ENCODE peak calls at places on chromosomes 16 and 17, in six cellular contexts. L is NB4, E is GM12878, G is A549, D is HepG2, F is K562. I is an unnamed sample.
A peak's percentile ranks its signal among the peaks of the same experiment; 100 is the strongest.

GRCh38 chr17:15351925-15352324 is 10.5 kb upstream of the TEKT3 start:
- DNase-seq in D (no peak), G (peak; percentile 76), L (peak; percentile 37), F (no peak), E (no peak), I (no peak)

GRCh38 chr17:57626520-57627210 is 118.4 kb downstream of the CCDC182 start:
- DNase-seq in D (peak; percentile 21), G (no peak), L (no peak), F (no peak), E (no peak), I (no peak)

GRCh38 chr17:44257815-44258750 is 9.9 kb downstream of the SLC4A1 start:
- DNase-seq in F (no peak), G (no peak), E (no peak), L (no peak), D (no peak), I (no peak)

GRCh38 chr17:49699967-49700575 is 7.7 kb downstream of the SLC35B1 start:
- DNase-seq in D (no peak), E (no peak), G (no peak), F (no peak), L (no peak), I (no peak)

GRCh38 chr17:7363311-7363710 is 8.4 kb downstream of the TMEM95 start:
- DNase-seq in L (no peak), F (no peak), G (peak; percentile 52), E (no peak), D (peak; percentile 69), I (no peak)

GRCh38 chr17:28760987-28761562 is 17.3 kb downstream of the TRAF4 start:
- DNase-seq in E (no peak), G (no peak), D (no peak), L (peak; percentile 72), F (no peak), I (peak; percentile 65)

GRCh38 chr17:27793168-27793905 is 7.0 kb downstream of the NOS2 start:
- DNase-seq in D (no peak), G (no peak), F (peak; percentile 68), L (no peak), E (no peak), I (no peak)

GRCh38 chr17:6347776-6348175 is 87.1 kb downstream of the AIPL1 start:
- DNase-seq in F (no peak), G (no peak), D (no peak), L (no peak), E (no peak), I (no peak)

GRCh38 chr17:252456-252855 is 71.0 kb upstream of the DOC2B start:
- DNase-seq in L (no peak), D (no peak), G (no peak), E (no peak), F (no peak), I (no peak)

GRCh38 chr17:61208301-61209098 is 191.1 kb upstream of the TBX2 start:
- DNase-seq in F (no peak), E (no peak), D (no peak), G (peak; percentile 25), L (no peak), I (no peak)

GRCh38 chr17:40014375-40014980 is 762 bp upstream of the CSF3 start:
- DNase-seq in D (peak; percentile 40), F (no peak), L (no peak), E (no peak), G (no peak), I (peak; percentile 71)

GRCh38 chr17:55689672-55690071 is 33.0 kb downstream of the TMEM100 start:
- DNase-seq in F (no peak), E (no peak), L (no peak), D (no peak), G (no peak), I (no peak)

GRCh38 chr17:77893144-77894044 is 65.1 kb upstream of the TNRC6C start:
- DNase-seq in E (no peak), F (no peak), G (no peak), L (no peak), D (no peak), I (no peak)

GRCh38 chr17:5702951-5703510 is 118.7 kb upstream of the NLRP1 start:
- DNase-seq in D (no peak), G (no peak), F (no peak), L (no peak), E (no peak), I (no peak)

GRCh38 chr17:60971515-60972369 is 294.1 kb downstream of the BCAS3 start:
- DNase-seq in E (peak; percentile 4), L (peak; percentile 58), G (peak; percentile 73), F (peak; percentile 22), D (peak; percentile 56), I (peak; percentile 56)

GRCh38 chr16:14011006-14011405 is 60.1 kb upstream of the MRTFB start:
- DNase-seq in G (no peak), E (no peak), D (no peak), F (no peak), L (no peak), I (no peak)

GRCh38 chr16:73368715-73369114 is 320.8 kb upstream of the ZFHX3 start:
- DNase-seq in G (no peak), F (no peak), L (no peak), D (no peak), E (no peak), I (no peak)

GRCh38 chr16:89246903-89247733 is 29.6 kb downstream of the ZNF778 start:
- DNase-seq in F (peak; percentile 100), G (peak; percentile 91), E (peak; percentile 11), D (peak; percentile 85), L (peak; percentile 86), I (peak; percentile 62)

GRCh38 chr16:23900480-23901177 is 64.8 kb downstream of the PRKCB start:
- DNase-seq in F (peak; percentile 43), L (peak; percentile 34), E (no peak), G (no peak), D (no peak), I (no peak)

GRCh38 chr16:23902223-23903000 is 66.6 kb downstream of the PRKCB start:
- DNase-seq in F (peak; percentile 30), G (no peak), D (no peak), E (no peak), L (peak; percentile 36), I (no peak)

GRCh38 chr16:23903001-23903414 is 67.2 kb downstream of the PRKCB start:
- DNase-seq in E (no peak), L (peak; percentile 65), F (peak; percentile 29), D (no peak), G (peak; percentile 46), I (no peak)

GRCh38 chr16:23899869-23900268 is 64.1 kb downstream of the PRKCB start:
- DNase-seq in F (no peak), E (no peak), L (no peak), G (no peak), D (no peak), I (no peak)

DNA sequence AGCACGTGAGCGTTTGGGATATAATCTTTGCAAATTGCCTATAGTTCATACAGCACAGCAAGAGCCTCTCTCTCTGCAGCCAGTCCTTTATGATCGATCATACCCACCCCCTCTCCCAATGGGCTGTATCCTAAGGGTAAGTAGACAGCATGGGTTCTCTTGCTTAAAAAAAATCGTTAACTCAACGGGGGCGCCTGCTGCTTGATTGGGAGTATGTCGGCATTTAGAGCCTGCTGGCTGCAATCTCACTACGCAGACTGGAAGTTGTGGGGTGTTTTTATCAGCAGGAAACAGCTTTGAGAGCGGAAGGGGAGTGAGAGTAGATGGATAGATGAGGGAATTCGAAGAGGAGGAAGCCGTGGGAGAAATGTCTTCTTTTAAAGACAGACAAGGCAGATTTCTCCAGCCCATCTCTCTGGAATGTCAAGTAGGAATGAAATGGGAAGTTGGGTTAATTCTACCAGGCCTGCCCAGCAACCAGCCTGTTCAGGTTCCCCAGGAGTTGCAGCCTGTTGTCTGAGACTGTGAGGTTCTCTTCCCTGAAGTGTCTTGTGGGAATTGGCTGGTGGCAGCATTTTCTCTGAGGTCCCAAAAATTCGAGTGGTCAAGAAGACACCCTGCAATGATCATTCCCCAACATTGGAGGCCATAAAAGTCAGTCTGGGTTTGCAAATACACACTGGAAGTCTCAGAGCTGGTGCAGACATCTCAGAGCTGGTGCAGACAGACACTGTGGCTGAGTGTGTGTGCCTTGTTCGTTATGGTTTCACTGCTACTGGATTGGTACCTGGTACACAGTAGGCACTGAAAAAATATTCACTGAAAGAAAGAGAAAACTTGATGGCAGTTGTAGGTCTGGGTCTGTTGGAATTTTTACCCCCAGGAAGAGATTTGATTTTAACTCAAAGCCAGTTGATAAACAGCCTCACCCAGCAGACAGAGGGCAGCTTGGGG is 65.7 kb downstream of the PRKCB start:
- DNase-seq in D (no peak), L (peak; percentile 90), F (peak; percentile 83), E (no peak), G (no peak), I (peak; percentile 80)
- H3K4me3 ChIP-seq in D (no peak overlapping the region), L (peak overlapping the region; percentile 27), F (peak overlapping the region; percentile 24), E (no peak overlapping the region), G (no peak overlapping the region), I (no peak overlapping the region)

DNA sequence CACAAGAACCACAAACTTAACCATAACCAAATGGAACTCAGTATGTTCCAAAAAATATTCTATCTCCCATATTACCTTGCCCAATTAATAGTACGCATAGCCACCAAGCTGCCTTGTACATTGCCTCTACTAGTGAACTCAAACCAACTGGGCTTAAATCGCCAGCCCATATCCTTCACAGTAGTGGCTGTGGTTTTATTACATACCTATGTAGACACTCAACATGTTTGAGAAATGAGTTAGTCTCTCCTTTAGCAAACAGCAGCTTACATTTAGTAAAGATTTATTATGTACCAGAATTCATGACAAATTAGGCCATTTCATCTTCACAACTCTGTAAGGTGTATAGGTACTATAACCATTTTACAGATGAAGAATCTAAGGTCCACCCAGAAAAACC is 41.4 kb downstream of the GRB2 start:
- DNase-seq in F (no peak), G (no peak), L (no peak), E (no peak), D (no peak), I (no peak)
- TF ChIP-seq MYC in F (no peak), G (no peak), L (no peak), E (no peak), D (no peak), I (no peak)

DNA sequence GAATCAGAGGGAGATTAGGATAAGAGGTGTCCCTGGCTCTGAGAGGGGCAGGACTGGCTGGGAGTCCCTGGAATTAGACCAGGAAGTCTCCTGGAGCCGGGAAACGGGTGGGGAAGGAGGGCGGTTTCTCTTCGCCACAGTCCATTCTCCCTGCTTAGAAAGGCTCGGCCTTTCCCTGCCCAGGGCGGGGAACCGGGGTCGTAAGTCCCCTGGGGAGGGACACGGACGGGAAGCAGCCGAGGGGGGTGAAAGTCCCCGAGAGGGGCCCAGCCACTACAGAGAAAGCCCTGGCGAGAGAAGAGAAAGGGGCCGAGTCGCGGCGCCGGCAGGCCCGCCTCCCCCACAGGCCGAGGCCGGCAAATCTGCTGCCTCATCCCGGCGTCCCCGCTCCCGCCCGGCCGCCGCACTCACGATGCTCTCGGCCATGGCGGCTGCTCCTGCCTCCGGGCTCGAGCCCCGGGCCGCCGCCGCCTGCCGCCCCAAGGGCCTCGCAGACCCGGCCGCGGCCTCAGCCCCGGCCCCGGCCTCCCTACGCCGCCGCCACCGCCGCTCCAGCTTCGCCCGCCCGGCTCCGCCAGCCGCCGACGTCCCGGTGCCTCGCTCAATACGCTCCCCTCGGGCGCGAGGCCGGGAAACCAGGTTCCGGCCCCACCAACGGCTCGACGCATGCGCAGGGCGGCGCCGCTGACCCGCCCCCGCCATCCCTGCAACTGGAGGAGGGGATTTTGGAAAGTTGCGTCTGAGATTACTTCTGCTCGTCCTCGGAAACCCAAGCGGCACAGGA is at the start of the genes NPLOC4 and TSPAN10:
- DNase-seq in E (peak; percentile 49), G (peak; percentile 91), F (peak; percentile 98), L (peak; percentile 86), D (peak; percentile 71), I (peak; percentile 80)
- H3K4me3 ChIP-seq in E (peak within 1 kb of the TSS; percentile 90), G (peak within 1 kb of the TSS; percentile 79), F (peak within 1 kb of the TSS; percentile 69), L (peak within 1 kb of the TSS; percentile 95), D (peak within 1 kb of the TSS; percentile 89), I (peak within 1 kb of the TSS; percentile 91)

DNA sequence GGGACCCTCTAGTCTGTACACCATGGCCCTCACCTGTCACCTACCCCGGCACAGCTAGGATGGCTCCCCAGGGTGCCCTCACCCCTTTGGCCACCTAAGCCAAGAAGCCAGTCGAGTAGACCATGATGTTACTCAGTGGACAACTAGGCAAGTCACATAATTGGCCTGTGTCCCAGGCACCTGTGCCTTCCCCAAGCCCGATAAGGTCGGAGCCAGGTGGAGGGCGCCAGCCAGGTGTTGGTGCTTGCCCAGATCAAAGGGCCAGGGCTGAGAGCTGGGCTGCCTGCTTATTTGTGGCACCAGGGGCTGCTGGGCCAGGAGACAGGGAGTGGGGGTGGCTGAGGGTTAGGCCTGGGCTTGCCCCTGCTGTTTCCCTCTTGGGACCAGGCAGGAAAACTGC is 16.8 kb downstream of the SPNS2 start:
- DNase-seq in L (no peak), G (no peak), E (no peak), F (no peak), D (no peak), I (no peak)
- TF ChIP-seq MYC in L (no peak), G (no peak), E (no peak), F (no peak), D (no peak), I (no peak)

I was measured in endothelial cell of umbilical vein.